ENCODE peak calls at places on chromosomes 7 and 10, in ten cellular contexts. X is PC-3; Q is mucosa of descending colon; S is body of pancreas; C is Panc1; M is stimulated activated effector memory CD8-positive, alpha-beta T cell treated with anti-CD3 and anti-CD28 coated beads, Interleukin-12 subunit alpha, Interleukin-12 subunit beta, amount 100 ng/mL, for 72 hours; F is omental fat pad; H is activated CD4-positive, alpha-beta T cell treated with anti-CD3 and anti-CD28 coated beads for 36 hours; Z is right cardiac atrium; O is HCT116. G is an unnamed sample.

GRCh38 chr10:10734356-10735064 is 283.2 kb upstream of the CELF2 start:
- ATAC-seq in X (no peak), Q (no peak), S (no peak), C (no peak), M (no peak), F (no peak), H (no peak), Z (peak), O (no peak), G (no peak)

GRCh38 chr7:69395072-69395714 is 203.1 kb upstream of the AUTS2 start:
- ATAC-seq in X (no peak), Q (no peak), S (peak), C (no peak), M (no peak), F (peak), H (no peak), Z (peak), O (no peak), G (no peak)

GRCh38 chr10:120931999-120932398 is 80.8 kb downstream of the WDR11 start:
- ATAC-seq in X (no peak), Q (no peak), S (no peak), C (no peak), M (no peak), F (no peak), H (no peak), Z (no peak), O (no peak), G (no peak)

GRCh38 chr10:52287853-52288252 is 26.2 kb upstream of the DKK1 start:
- ATAC-seq in X (no peak), Q (peak), S (no peak), C (no peak), M (no peak), F (no peak), H (no peak), Z (no peak), O (no peak), G (no peak)

GRCh38 chr10:45487738-45488137 is 113.7 kb downstream of the ALOX5 start:
- ATAC-seq in X (no peak), Q (no peak), S (no peak), C (no peak), M (no peak), F (no peak), H (no peak), Z (no peak), O (no peak), G (no peak)

GRCh38 chr7:138982204-138982623 is 1.0 kb upstream of the KIAA1549 start:
- ATAC-seq in X (no peak), Q (no peak), S (no peak), C (no peak), M (no peak), F (peak), H (no peak), Z (no peak), O (no peak), G (no peak)

GRCh38 chr10:120184547-120185337 is 272.3 kb upstream of the PLPP4 start:
- ATAC-seq in X (no peak), Q (no peak), S (no peak), C (no peak), M (no peak), F (no peak), H (no peak), Z (no peak), O (peak), G (no peak)

GRCh38 chr10:23439452-23439919 is 611 bp downstream of the OTUD1 start:
- ATAC-seq in X (peak), Q (no peak), S (peak), C (peak), M (peak), F (peak), H (peak), Z (no peak), O (peak), G (peak)

GRCh38 chr10:74784462-74784861 is 41.9 kb upstream of the KAT6B start:
- ATAC-seq in X (no peak), Q (no peak), S (no peak), C (no peak), M (no peak), F (no peak), H (no peak), Z (no peak), O (no peak), G (no peak)

GRCh38 chr7:30859940-30860623 is 51.6 kb upstream of the AQP1 start:
- ATAC-seq in X (peak), Q (peak), S (peak), C (no peak), M (no peak), F (no peak), H (no peak), Z (no peak), O (no peak), G (no peak)

GRCh38 chr10:101840741-101841453 is 2.7 kb downstream of the KCNIP2 start:
- ATAC-seq in X (peak), Q (peak), S (peak), C (peak), M (peak), F (peak), H (peak), Z (peak), O (peak), G (peak)

GRCh38 chr10:70672993-70673928 is 955 bp downstream of the ADAMTS14 start:
- ATAC-seq in X (peak), Q (peak), S (no peak), C (peak), M (no peak), F (peak), H (no peak), Z (peak), O (peak), G (no peak)

GRCh38 chr7:129853661-129854268 is 99.0 kb downstream of the UBE2H start:
- ATAC-seq in X (peak), Q (no peak), S (peak), C (no peak), M (peak), F (peak), H (no peak), Z (peak), O (peak), G (no peak)

G was measured in stimulated activated memory B cell treated with anti-CD40 and anti-IgM and Interleukin-4, amounts not matched to agents 10 μg/mL and 1 μg/mL and 100 μg/mL, for 72 hours.